ENCODE peak calls at places on chromosome 18, in five cellular contexts. One of them, this sample, is unnamed.

GRCh38 chr18:75790821-75791220 is 363.3 kb upstream of the SMIM21 start:
- DNase-seq in hepatic stellate cell: no peak
- DNase-seq in IMR-90: no peak
- DNase-seq in MV-4-11: no peak
- DNase-seq in body of pancreas: no peak
- DNase-seq in this sample: no peak

GRCh38 chr18:23146861-23147469 is 11.7 kb downstream of the CABLES1 start:
- DNase-seq in hepatic stellate cell: no peak
- DNase-seq in IMR-90: no peak
- DNase-seq in MV-4-11: peak
- DNase-seq in body of pancreas: no peak
- DNase-seq in this sample: no peak

GRCh38 chr18:46566111-46566510 is 90.9 kb downstream of the LOXHD1 start:
- DNase-seq in hepatic stellate cell: no peak
- DNase-seq in IMR-90: no peak
- DNase-seq in MV-4-11: no peak
- DNase-seq in body of pancreas: no peak
- DNase-seq in this sample: no peak

GRCh38 chr18:61972389-61973264 is 79.8 kb upstream of the RNF152 start:
- DNase-seq in hepatic stellate cell: no peak
- DNase-seq in IMR-90: no peak
- DNase-seq in MV-4-11: peak
- DNase-seq in body of pancreas: no peak
- DNase-seq in this sample: no peak

GRCh38 chr18:7566587-7567486 is at the start of gene PTPRM:
- DNase-seq in hepatic stellate cell: peak
- DNase-seq in IMR-90: peak
- DNase-seq in MV-4-11: no peak
- DNase-seq in body of pancreas: peak
- DNase-seq in this sample: peak

GRCh38 chr18:36580266-36580665 is 248.5 kb downstream of the TPGS2 start:
- DNase-seq in hepatic stellate cell: no peak
- DNase-seq in IMR-90: peak
- DNase-seq in MV-4-11: no peak
- DNase-seq in body of pancreas: no peak
- DNase-seq in this sample: no peak

GRCh38 chr18:23231340-23232021 is 96.2 kb downstream of the CABLES1 start:
- DNase-seq in hepatic stellate cell: peak
- DNase-seq in IMR-90: peak
- DNase-seq in MV-4-11: peak
- DNase-seq in body of pancreas: peak
- DNase-seq in this sample: no peak

GRCh38 chr18:9106094-9106493 is 3.6 kb downstream of the NDUFV2 start:
- DNase-seq in hepatic stellate cell: no peak
- DNase-seq in IMR-90: no peak
- DNase-seq in MV-4-11: no peak
- DNase-seq in body of pancreas: no peak
- DNase-seq in this sample: no peak

GRCh38 chr18:64333584-64333983 is 184.7 kb upstream of the LINC00305 start:
- DNase-seq in hepatic stellate cell: no peak
- DNase-seq in IMR-90: no peak
- DNase-seq in MV-4-11: no peak
- DNase-seq in body of pancreas: no peak
- DNase-seq in this sample: no peak

GRCh38 chr18:12247946-12248345 is 6.2 kb upstream of the CIDEA start:
- DNase-seq in hepatic stellate cell: no peak
- DNase-seq in IMR-90: no peak
- DNase-seq in MV-4-11: no peak
- DNase-seq in body of pancreas: no peak
- DNase-seq in this sample: no peak

GRCh38 chr18:24019641-24020331 is 5.2 kb downstream of the TTC39C start:
- DNase-seq in hepatic stellate cell: no peak
- DNase-seq in IMR-90: no peak
- DNase-seq in MV-4-11: peak
- DNase-seq in body of pancreas: no peak
- DNase-seq in this sample: no peak

GRCh38 chr18:55585586-55586521 is 2.1 kb downstream of the TCF4 start:
- DNase-seq in hepatic stellate cell: no peak
- DNase-seq in IMR-90: peak
- DNase-seq in MV-4-11: no peak
- DNase-seq in body of pancreas: no peak
- DNase-seq in this sample: no peak

GRCh38 chr18:55251186-55251995 is 292.1 kb upstream of the CCDC68 start:
- DNase-seq in hepatic stellate cell: no peak
- DNase-seq in IMR-90: peak
- DNase-seq in MV-4-11: no peak
- DNase-seq in body of pancreas: no peak
- DNase-seq in this sample: no peak

GRCh38 chr18:12657048-12657848 is 659 bp downstream of the SPIRE1 start:
- DNase-seq in hepatic stellate cell: peak
- DNase-seq in IMR-90: peak
- DNase-seq in MV-4-11: no peak
- DNase-seq in body of pancreas: peak
- DNase-seq in this sample: peak

GRCh38 chr18:79259218-79259617 is 136.5 kb upstream of the NFATC1 start:
- DNase-seq in hepatic stellate cell: no peak
- DNase-seq in IMR-90: no peak
- DNase-seq in MV-4-11: no peak
- DNase-seq in body of pancreas: no peak
- DNase-seq in this sample: no peak

GRCh38 chr18:48942554-48943261 is 8.1 kb downstream of the SMAD7 start:
- DNase-seq in hepatic stellate cell: peak
- DNase-seq in IMR-90: peak
- DNase-seq in MV-4-11: no peak
- DNase-seq in body of pancreas: peak
- DNase-seq in this sample: peak